ENCODE peak calls at places on chromosomes 3 and 15, in seven cellular contexts. One of them, this sample, is unnamed.

GRCh38 chr15:44102675-44103254 is 92.3 kb downstream of the FRMD5 start:
- DNase-seq in ovary: no peak
- DNase-seq in GM06990: no peak
- DNase-seq in stomach: peak
- DNase-seq in fibroblast of lung: peak
- DNase-seq in choroid plexus epithelial cell: peak
- DNase-seq in colonic mucosa: no peak
- DNase-seq in this sample: peak

GRCh38 chr3:114144909-114145688 is 33.8 kb downstream of the DRD3 start:
- DNase-seq in ovary: no peak
- DNase-seq in GM06990: no peak
- DNase-seq in stomach: peak
- DNase-seq in fibroblast of lung: peak
- DNase-seq in choroid plexus epithelial cell: peak
- DNase-seq in colonic mucosa: no peak
- DNase-seq in this sample: peak

GRCh38 chr3:73094127-73094526 is 32.7 kb downstream of the EBLN2 start:
- DNase-seq in ovary: no peak
- DNase-seq in GM06990: no peak
- DNase-seq in stomach: no peak
- DNase-seq in fibroblast of lung: no peak
- DNase-seq in choroid plexus epithelial cell: no peak
- DNase-seq in colonic mucosa: no peak
- DNase-seq in this sample: peak

GRCh38 chr15:25587616-25588340 is 149.0 kb upstream of the UBE3A start:
- DNase-seq in ovary: no peak
- DNase-seq in GM06990: no peak
- DNase-seq in stomach: no peak
- DNase-seq in fibroblast of lung: no peak
- DNase-seq in choroid plexus epithelial cell: no peak
- DNase-seq in colonic mucosa: no peak
- DNase-seq in this sample: no peak

GRCh38 chr3:39668420-39668819 is 141.0 kb upstream of the MYRIP start:
- DNase-seq in ovary: no peak
- DNase-seq in GM06990: peak
- DNase-seq in stomach: no peak
- DNase-seq in fibroblast of lung: peak
- DNase-seq in choroid plexus epithelial cell: peak
- DNase-seq in colonic mucosa: no peak
- DNase-seq in this sample: peak

GRCh38 chr3:71583569-71584215 is at the start of gene FOXP1:
- DNase-seq in ovary: peak
- DNase-seq in GM06990: no peak
- DNase-seq in stomach: peak
- DNase-seq in fibroblast of lung: peak
- DNase-seq in choroid plexus epithelial cell: peak
- DNase-seq in colonic mucosa: peak
- DNase-seq in this sample: peak

GRCh38 chr15:92395176-92395521 is 1.5 kb downstream of the ST8SIA2 start:
- DNase-seq in ovary: no peak
- DNase-seq in GM06990: no peak
- DNase-seq in stomach: no peak
- DNase-seq in fibroblast of lung: no peak
- DNase-seq in choroid plexus epithelial cell: no peak
- DNase-seq in colonic mucosa: no peak
- DNase-seq in this sample: no peak

GRCh38 chr3:112984485-112984884 is 6.3 kb upstream of the GTPBP8 start:
- DNase-seq in ovary: no peak
- DNase-seq in GM06990: no peak
- DNase-seq in stomach: peak
- DNase-seq in fibroblast of lung: peak
- DNase-seq in choroid plexus epithelial cell: peak
- DNase-seq in colonic mucosa: no peak
- DNase-seq in this sample: peak

GRCh38 chr3:103308921-103309320 is 874.1 kb downstream of the ZPLD1 start:
- DNase-seq in ovary: no peak
- DNase-seq in GM06990: no peak
- DNase-seq in stomach: no peak
- DNase-seq in fibroblast of lung: no peak
- DNase-seq in choroid plexus epithelial cell: no peak
- DNase-seq in colonic mucosa: no peak
- DNase-seq in this sample: no peak

GRCh38 chr15:67405208-67406191 is 115.4 kb upstream of the C15orf61 start:
- DNase-seq in ovary: no peak
- DNase-seq in GM06990: no peak
- DNase-seq in stomach: no peak
- DNase-seq in fibroblast of lung: peak
- DNase-seq in choroid plexus epithelial cell: peak
- DNase-seq in colonic mucosa: no peak
- DNase-seq in this sample: peak

GRCh38 chr15:74317820-74318375 is 49.5 kb downstream of the CYP11A1 start:
- DNase-seq in ovary: peak
- DNase-seq in GM06990: no peak
- DNase-seq in stomach: no peak
- DNase-seq in fibroblast of lung: peak
- DNase-seq in choroid plexus epithelial cell: peak
- DNase-seq in colonic mucosa: peak
- DNase-seq in this sample: no peak

GRCh38 chr15:89412906-89413411 is 78.3 kb upstream of the POLG start:
- DNase-seq in ovary: no peak
- DNase-seq in GM06990: no peak
- DNase-seq in stomach: no peak
- DNase-seq in fibroblast of lung: no peak
- DNase-seq in choroid plexus epithelial cell: no peak
- DNase-seq in colonic mucosa: no peak
- DNase-seq in this sample: no peak

GRCh38 chr3:112676659-112677234 is 35.8 kb upstream of the CCDC80 start:
- DNase-seq in ovary: peak
- DNase-seq in GM06990: peak
- DNase-seq in stomach: peak
- DNase-seq in fibroblast of lung: peak
- DNase-seq in choroid plexus epithelial cell: peak
- DNase-seq in colonic mucosa: peak
- DNase-seq in this sample: no peak

GRCh38 chr3:181727122-181728036 is 15.7 kb downstream of the SOX2 start:
- DNase-seq in ovary: no peak
- DNase-seq in GM06990: peak
- DNase-seq in stomach: peak
- DNase-seq in fibroblast of lung: no peak
- DNase-seq in choroid plexus epithelial cell: no peak
- DNase-seq in colonic mucosa: no peak
- DNase-seq in this sample: no peak

GRCh38 chr15:42696626-42697025 is 40.3 kb downstream of the CDAN1 start:
- DNase-seq in ovary: no peak
- DNase-seq in GM06990: no peak
- DNase-seq in stomach: no peak
- DNase-seq in fibroblast of lung: no peak
- DNase-seq in choroid plexus epithelial cell: no peak
- DNase-seq in colonic mucosa: no peak
- DNase-seq in this sample: no peak

GRCh38 chr15:39625451-39625850 is 44.6 kb downstream of the THBS1 start:
- DNase-seq in ovary: no peak
- DNase-seq in GM06990: no peak
- DNase-seq in stomach: no peak
- DNase-seq in fibroblast of lung: no peak
- DNase-seq in choroid plexus epithelial cell: no peak
- DNase-seq in colonic mucosa: no peak
- DNase-seq in this sample: no peak

GRCh38 chr3:112411425-112411824 is 78.5 kb downstream of the CD200 start:
- DNase-seq in ovary: no peak
- DNase-seq in GM06990: no peak
- DNase-seq in stomach: no peak
- DNase-seq in fibroblast of lung: no peak
- DNase-seq in choroid plexus epithelial cell: no peak
- DNase-seq in colonic mucosa: no peak
- DNase-seq in this sample: no peak

GRCh38 chr3:48465531-48466378 is 19.2 kb downstream of the ATRIP start:
- DNase-seq in ovary: peak
- DNase-seq in GM06990: peak
- DNase-seq in stomach: peak
- DNase-seq in fibroblast of lung: peak
- DNase-seq in choroid plexus epithelial cell: peak
- DNase-seq in colonic mucosa: peak
- DNase-seq in this sample: peak

GRCh38 chr3:48467110-48467454 is 20.5 kb downstream of the ATRIP start:
- DNase-seq in ovary: no peak
- DNase-seq in GM06990: no peak
- DNase-seq in stomach: no peak
- DNase-seq in fibroblast of lung: no peak
- DNase-seq in choroid plexus epithelial cell: no peak
- DNase-seq in colonic mucosa: no peak
- DNase-seq in this sample: no peak

GRCh38 chr3:48467473-48468267 is 21.1 kb downstream of the ATRIP start:
- DNase-seq in ovary: no peak
- DNase-seq in GM06990: no peak
- DNase-seq in stomach: no peak
- DNase-seq in fibroblast of lung: no peak
- DNase-seq in choroid plexus epithelial cell: no peak
- DNase-seq in colonic mucosa: no peak
- DNase-seq in this sample: no peak

GRCh38 chr3:48465237-48465530 is 18.6 kb downstream of the ATRIP start:
- DNase-seq in ovary: no peak
- DNase-seq in GM06990: no peak
- DNase-seq in stomach: no peak
- DNase-seq in fibroblast of lung: no peak
- DNase-seq in choroid plexus epithelial cell: no peak
- DNase-seq in colonic mucosa: no peak
- DNase-seq in this sample: no peak

DNA sequence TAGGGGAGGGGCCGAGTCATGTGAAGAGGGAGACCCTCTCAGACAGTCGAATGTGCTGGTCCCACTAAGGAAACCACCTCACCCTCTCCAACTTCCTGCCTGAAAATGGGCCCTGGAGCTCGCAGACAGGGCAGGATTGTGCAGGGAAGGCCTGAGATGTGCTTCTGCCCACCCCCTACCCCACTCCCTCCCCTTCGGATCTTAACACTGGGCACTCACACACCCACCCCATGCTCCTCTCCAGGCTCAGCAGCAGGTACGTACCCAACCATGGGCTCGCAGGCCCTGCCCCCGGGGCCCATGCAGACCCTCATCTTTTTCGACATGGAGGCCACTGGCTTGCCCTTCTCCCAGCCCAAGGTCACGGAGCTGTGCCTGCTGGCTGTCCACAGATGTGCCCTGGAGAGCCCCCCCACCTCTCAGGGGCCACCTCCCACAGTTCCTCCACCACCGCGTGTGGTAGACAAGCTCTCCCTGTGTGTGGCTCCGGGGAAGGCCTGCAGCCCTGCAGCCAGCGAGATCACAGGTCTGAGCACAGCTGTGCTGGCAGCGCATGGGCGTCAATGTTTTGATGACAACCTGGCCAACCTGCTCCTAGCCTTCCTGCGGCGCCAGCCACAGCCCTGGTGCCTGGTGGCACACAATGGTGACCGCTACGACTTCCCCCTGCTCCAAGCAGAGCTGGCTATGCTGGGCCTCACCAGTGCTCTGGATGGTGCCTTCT is 20.0 kb downstream of the ATRIP start:
- DNase-seq in ovary: peak
- DNase-seq in GM06990: peak
- DNase-seq in stomach: peak
- DNase-seq in fibroblast of lung: no peak
- DNase-seq in choroid plexus epithelial cell: no peak
- DNase-seq in colonic mucosa: no peak
- DNase-seq in this sample: peak
- H3K4me3 ChIP-seq in ovary: peak
- H3K4me3 ChIP-seq in GM06990: peak
- H3K4me3 ChIP-seq in stomach: peak
- H3K4me3 ChIP-seq in fibroblast of lung: peak
- H3K4me3 ChIP-seq in choroid plexus epithelial cell: peak
- H3K4me3 ChIP-seq in colonic mucosa: peak
- H3K4me3 ChIP-seq in this sample: peak

DNA sequence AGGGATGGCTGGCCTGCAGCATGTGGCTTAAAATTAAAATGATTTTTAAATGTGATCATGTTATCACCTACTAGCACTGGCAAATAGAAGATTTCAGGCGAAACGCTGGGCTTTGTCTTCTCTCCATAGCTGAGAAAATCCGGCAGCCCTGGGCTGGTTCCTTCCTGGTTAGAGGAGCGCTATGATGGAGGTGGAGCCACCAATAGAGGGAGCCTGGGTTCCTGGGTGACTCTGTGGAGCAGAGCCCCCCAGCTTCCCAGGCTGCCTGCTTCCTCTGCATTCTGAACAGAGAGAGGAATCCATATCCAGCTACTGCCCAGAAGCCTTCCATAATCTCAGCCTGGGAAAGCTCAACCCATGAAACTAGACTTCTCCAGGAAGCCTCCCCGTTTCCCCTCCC is 32.6 kb upstream of the IQSEC1 start:
- DNase-seq in ovary: no peak
- DNase-seq in GM06990: no peak
- DNase-seq in stomach: no peak
- DNase-seq in fibroblast of lung: no peak
- DNase-seq in choroid plexus epithelial cell: no peak
- DNase-seq in colonic mucosa: no peak
- DNase-seq in this sample: no peak
- TF ChIP-seq CTCF in ovary: no peak
- TF ChIP-seq CTCF in GM06990: no peak
- TF ChIP-seq CTCF in stomach: no peak
- TF ChIP-seq CTCF in fibroblast of lung: no peak
- TF ChIP-seq CTCF in choroid plexus epithelial cell: no peak
- TF ChIP-seq CTCF in colonic mucosa: no peak
- TF ChIP-seq CTCF in this sample: peak

GRCh38 chr15:48976444-48977088 is 12.8 kb upstream of the SHC4 start:
- DNase-seq in ovary: no peak
- DNase-seq in GM06990: no peak
- DNase-seq in stomach: no peak
- DNase-seq in fibroblast of lung: no peak
- DNase-seq in choroid plexus epithelial cell: no peak
- DNase-seq in colonic mucosa: no peak
- DNase-seq in this sample: no peak
- H3K4me3 ChIP-seq in ovary: no peak
- H3K4me3 ChIP-seq in GM06990: no peak
- H3K4me3 ChIP-seq in stomach: no peak
- H3K4me3 ChIP-seq in fibroblast of lung: no peak
- H3K4me3 ChIP-seq in choroid plexus epithelial cell: no peak
- H3K4me3 ChIP-seq in colonic mucosa: no peak
- H3K4me3 ChIP-seq in this sample: no peak

GRCh38 chr3:56132762-56133161 is 335.5 kb downstream of the ERC2 start:
- DNase-seq in ovary: no peak
- DNase-seq in GM06990: no peak
- DNase-seq in stomach: no peak
- DNase-seq in fibroblast of lung: no peak
- DNase-seq in choroid plexus epithelial cell: no peak
- DNase-seq in colonic mucosa: no peak
- DNase-seq in this sample: no peak

GRCh38 chr3:56133423-56133822 is 334.8 kb downstream of the ERC2 start:
- DNase-seq in ovary: no peak
- DNase-seq in GM06990: no peak
- DNase-seq in stomach: no peak
- DNase-seq in fibroblast of lung: peak
- DNase-seq in choroid plexus epithelial cell: peak
- DNase-seq in colonic mucosa: no peak
- DNase-seq in this sample: no peak

GRCh38 chr3:56137406-56137805 is 330.9 kb downstream of the ERC2 start:
- DNase-seq in ovary: no peak
- DNase-seq in GM06990: no peak
- DNase-seq in stomach: no peak
- DNase-seq in fibroblast of lung: peak
- DNase-seq in choroid plexus epithelial cell: peak
- DNase-seq in colonic mucosa: no peak
- DNase-seq in this sample: no peak

GRCh38 chr3:56136514-56136913 is 331.8 kb downstream of the ERC2 start:
- DNase-seq in ovary: no peak
- DNase-seq in GM06990: no peak
- DNase-seq in stomach: no peak
- DNase-seq in fibroblast of lung: no peak
- DNase-seq in choroid plexus epithelial cell: no peak
- DNase-seq in colonic mucosa: no peak
- DNase-seq in this sample: no peak

GRCh38 chr3:56135941-56136340 is 332.3 kb downstream of the ERC2 start:
- DNase-seq in ovary: no peak
- DNase-seq in GM06990: no peak
- DNase-seq in stomach: no peak
- DNase-seq in fibroblast of lung: peak
- DNase-seq in choroid plexus epithelial cell: no peak
- DNase-seq in colonic mucosa: no peak
- DNase-seq in this sample: no peak
- TF ChIP-seq CTCF in ovary: no peak
- TF ChIP-seq CTCF in GM06990: no peak
- TF ChIP-seq CTCF in stomach: no peak
- TF ChIP-seq CTCF in fibroblast of lung: no peak
- TF ChIP-seq CTCF in choroid plexus epithelial cell: no peak
- TF ChIP-seq CTCF in colonic mucosa: no peak
- TF ChIP-seq CTCF in this sample: no peak

This sample was measured in LNCaP clone FGC.